ENCODE peak calls at places on chromosomes 1 and 21, in nine cellular contexts. A is H1, E is ovary, Y is transverse colon, U is tibial nerve, K is HepG2, N is upper lobe of left lung, Q is A549, T is esophagus muscularis mucosa. L is an unnamed sample.

GRCh38 chr21:37073417-37074194 is 552 bp downstream of the TTC3 start:
- DNase-seq in A (no peak), E (peak; percentile 73), Y (peak; percentile 70), U (peak; percentile 41), K (no peak), N (peak; percentile 94), Q (peak; percentile 14), T (no peak), L (peak; percentile 53)

GRCh38 chr1:227890451-227891222 is 57.1 kb downstream of the WNT9A start:
- DNase-seq in A (no peak), E (peak; percentile 15), Y (no peak), U (no peak), K (no peak), N (no peak), Q (no peak), T (peak; percentile 90), L (peak; percentile 14)

GRCh38 chr1:24932284-24932683 is 2.2 kb upstream of the RUNX3 start:
- DNase-seq in A (no peak), E (no peak), Y (peak; percentile 64), U (no peak), K (no peak), N (peak; percentile 94), Q (peak; percentile 26), T (no peak), L (peak; percentile 61)

GRCh38 chr1:178301141-178301540 is 195.6 kb downstream of the CLEC20A start:
- DNase-seq in A (no peak), E (no peak), Y (no peak), U (no peak), K (no peak), N (no peak), Q (no peak), T (no peak), L (no peak)

GRCh38 chr1:225845633-225846259 is 35.8 kb downstream of the EPHX1 start:
- DNase-seq in A (peak; percentile 82), E (peak; percentile 85), Y (peak; percentile 74), U (peak; percentile 76), K (peak; percentile 71), N (peak; percentile 82), Q (peak; percentile 88), T (no peak), L (peak; percentile 72)

GRCh38 chr21:32246571-32246970 is 32.3 kb downstream of the MIS18A start:
- DNase-seq in A (no peak), E (no peak), Y (no peak), U (no peak), K (no peak), N (no peak), Q (no peak), T (peak; percentile 60), L (no peak)

GRCh38 chr1:7960165-7960564 is 1.3 kb upstream of the PARK7 start:
- DNase-seq in A (no peak), E (no peak), Y (no peak), U (no peak), K (no peak), N (no peak), Q (no peak), T (no peak), L (no peak)

GRCh38 chr1:34753163-34753562 is 1.7 kb upstream of the GJB5 start:
- DNase-seq in A (no peak), E (no peak), Y (no peak), U (no peak), K (no peak), N (no peak), Q (no peak), T (no peak), L (no peak)

GRCh38 chr1:167121375-167122120 is 27.7 kb downstream of the STYXL2 start:
- DNase-seq in A (no peak), E (no peak), Y (peak; percentile 87), U (no peak), K (no peak), N (peak; percentile 89), Q (peak; percentile 58), T (peak; percentile 84), L (peak; percentile 83)

GRCh38 chr1:78323311-78323710 is 167.5 kb upstream of the PTGFR start:
- DNase-seq in A (no peak), E (no peak), Y (no peak), U (no peak), K (no peak), N (no peak), Q (no peak), T (no peak), L (no peak)

GRCh38 chr1:228837817-228838716 is 102.8 kb downstream of the RHOU start:
- DNase-seq in A (no peak), E (peak; percentile 74), Y (peak; percentile 75), U (peak; percentile 76), K (peak; percentile 98), N (peak; percentile 41), Q (peak; percentile 96), T (no peak), L (peak; percentile 80)

GRCh38 chr21:45322960-45323461 is 35.3 kb upstream of the POFUT2 start:
- DNase-seq in A (no peak), E (peak; percentile 79), Y (no peak), U (no peak), K (no peak), N (peak; percentile 86), Q (peak; percentile 71), T (no peak), L (no peak)
- TF ChIP-seq EP300 in A (no peak), E (no peak), Y (no peak), U (no peak), K (no peak), N (no peak), Q (peak; percentile 18), T (no peak), L (no peak)

DNA sequence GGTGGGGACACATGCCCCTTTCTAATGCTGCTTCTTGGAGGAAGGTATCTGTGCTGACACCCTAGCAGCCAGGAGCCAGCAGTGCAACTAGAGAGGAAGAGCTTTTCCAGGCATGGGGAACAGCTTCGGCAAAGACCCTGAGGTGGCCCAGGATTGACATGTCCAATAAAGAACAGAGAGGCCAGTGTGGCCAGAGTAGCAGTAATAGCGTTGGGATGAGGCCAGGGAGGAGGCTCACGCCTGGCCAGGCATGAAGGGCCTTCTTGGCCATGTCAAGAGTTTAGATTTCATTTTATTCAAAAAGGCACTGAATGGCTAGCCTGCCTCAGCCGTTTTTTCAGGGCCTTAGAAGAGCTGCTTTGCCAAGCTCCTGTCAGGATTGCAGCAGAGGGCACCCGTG is 16.3 kb upstream of the ADAMTSL4 start:
- DNase-seq in A (no peak), E (no peak), Y (no peak), U (no peak), K (no peak), N (no peak), Q (no peak), T (no peak), L (no peak)
- TF ChIP-seq CTCF in A (no peak), E (peak; percentile 2), Y (no peak), U (no peak), K (no peak), N (no peak), Q (no peak), T (no peak), L (no peak)

GRCh38 chr1:182348916-182349747 is 42.5 kb downstream of the GLUL start:
- DNase-seq in A (no peak), E (no peak), Y (no peak), U (no peak), K (no peak), N (no peak), Q (no peak), T (no peak), L (no peak)
- H3K27ac ChIP-seq in A (no peak overlapping the region), E (no peak overlapping the region), Y (no peak overlapping the region), U (no peak overlapping the region), K (no peak overlapping the region), N (no peak overlapping the region), Q (no peak overlapping the region), T (peak overlapping the region; percentile 79), L (peak overlapping the region; percentile 23)

GRCh38 chr1:93844262-93845045 is 34.6 kb downstream of the DNTTIP2 start:
- DNase-seq in A (no peak), E (peak; percentile 28), Y (peak; percentile 40), U (peak; percentile 63), K (peak; percentile 77), N (no peak), Q (peak; percentile 76), T (peak; percentile 88), L (peak; percentile 43)
- TF ChIP-seq EP300 in A (no peak), E (no peak), Y (no peak), U (no peak), K (peak; percentile 5), N (no peak), Q (no peak), T (no peak), L (no peak)

DNA sequence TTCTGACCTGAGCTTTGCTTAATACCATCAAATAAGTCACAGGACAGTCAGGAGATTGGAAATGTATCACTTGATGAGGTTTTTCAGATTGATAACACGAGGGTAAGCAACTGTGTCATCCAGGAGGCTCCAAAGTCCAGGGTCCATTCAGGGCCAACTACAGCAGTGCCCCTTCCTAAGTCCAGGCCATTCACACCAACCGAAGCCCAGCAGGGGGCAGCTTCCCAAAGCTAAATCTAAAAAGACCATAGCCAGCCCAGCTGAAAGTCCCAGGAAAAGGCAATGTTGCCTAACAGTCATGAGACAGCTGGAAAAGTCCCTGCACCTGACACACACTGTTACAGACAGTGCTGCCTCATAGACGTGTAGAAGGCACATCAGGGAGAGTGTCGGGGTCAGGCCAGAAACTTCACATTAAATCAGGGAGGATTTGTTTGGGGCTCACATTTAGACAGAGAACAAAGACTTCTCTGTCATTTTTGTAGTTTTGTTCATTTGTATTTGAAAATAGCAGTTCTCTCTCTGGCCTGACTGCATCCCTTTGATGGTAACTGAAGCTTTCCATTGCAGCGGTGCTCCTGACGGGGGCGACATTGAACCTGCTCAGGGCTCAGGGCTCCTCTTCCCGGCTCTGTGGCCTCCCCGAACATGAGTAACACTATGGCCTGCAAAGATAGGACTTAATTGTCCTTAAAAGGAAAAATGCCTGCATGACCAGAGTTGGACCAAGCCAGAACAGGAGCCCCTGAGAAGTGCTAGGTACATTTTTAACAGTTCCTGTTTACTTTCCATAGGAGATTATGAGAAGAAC is 200.4 kb downstream of the NRIP1 start:
- DNase-seq in A (peak; percentile 36), E (peak; percentile 66), Y (peak; percentile 81), U (peak; percentile 77), K (peak; percentile 94), N (no peak), Q (peak; percentile 78), T (no peak), L (peak; percentile 68)
- TF ChIP-seq CTCF in A (peak; percentile 89), E (peak; percentile 36), Y (peak; percentile 64), U (peak; percentile 68), K (peak; percentile 76), N (peak; percentile 40), Q (peak; percentile 44), T (peak; percentile 56), L (peak; percentile 53)

GRCh38 chr1:54887665-54888071 is 673 bp upstream of the DHCR24 start:
- DNase-seq in A (no peak), E (no peak), Y (no peak), U (no peak), K (no peak), N (no peak), Q (no peak), T (no peak), L (peak; percentile 47)
- H3K27ac ChIP-seq in A (peak overlapping the region; percentile 47), E (no peak overlapping the region), Y (peak overlapping the region; percentile 58), U (peak overlapping the region; percentile 72), K (peak overlapping the region; percentile 99), N (peak overlapping the region; percentile 75), Q (peak overlapping the region; percentile 95), T (no peak overlapping the region), L (peak overlapping the region; percentile 82)

L was measured in stomach.